ENCODE peak calls at places on chromosomes 2 and 18, in nine cellular contexts. One of them, this sample, is unnamed.

GRCh38 chr2:24761866-24762265 is 31.3 kb downstream of the PTRHD1 start:
- DNase-seq in mucosa of gallbladder: no peak
- DNase-seq in neural crest cell: no peak
- DNase-seq in stimulated activated CD8-positive, alpha-beta memory T cell treated with anti-CD3 and anti-CD28 coated beads, Interleukin-15, amount 100 ng/mL, for 1 hour: no peak
- DNase-seq in T-helper 1 cell: no peak
- DNase-seq in tibial nerve: no peak
- DNase-seq in cardiac muscle cell: no peak
- DNase-seq in left cardiac atrium: no peak
- DNase-seq in OCI-LY7: no peak
- DNase-seq in this sample: no peak

GRCh38 chr2:158025263-158025996 is 76.2 kb upstream of the UPP2 start:
- DNase-seq in tibial nerve: no peak
- DNase-seq in OCI-LY7: no peak
- DNase-seq in stimulated activated CD8-positive, alpha-beta memory T cell treated with anti-CD3 and anti-CD28 coated beads, Interleukin-15, amount 100 ng/mL, for 1 hour: no peak
- DNase-seq in left cardiac atrium: no peak
- DNase-seq in mucosa of gallbladder: no peak
- DNase-seq in cardiac muscle cell: no peak
- DNase-seq in neural crest cell: no peak
- DNase-seq in T-helper 1 cell: no peak
- DNase-seq in this sample: no peak

GRCh38 chr18:68861365-68861764 is 63.5 kb downstream of the CCDC102B start:
- DNase-seq in mucosa of gallbladder: no peak
- DNase-seq in tibial nerve: no peak
- DNase-seq in cardiac muscle cell: no peak
- DNase-seq in neural crest cell: no peak
- DNase-seq in left cardiac atrium: no peak
- DNase-seq in stimulated activated CD8-positive, alpha-beta memory T cell treated with anti-CD3 and anti-CD28 coated beads, Interleukin-15, amount 100 ng/mL, for 1 hour: no peak
- DNase-seq in OCI-LY7: no peak
- DNase-seq in T-helper 1 cell: no peak
- DNase-seq in this sample: no peak

GRCh38 chr2:20578895-20579825 is 71.7 kb downstream of the HS1BP3 start:
- DNase-seq in cardiac muscle cell: peak
- DNase-seq in tibial nerve: peak
- DNase-seq in left cardiac atrium: peak
- DNase-seq in OCI-LY7: no peak
- DNase-seq in neural crest cell: peak
- DNase-seq in stimulated activated CD8-positive, alpha-beta memory T cell treated with anti-CD3 and anti-CD28 coated beads, Interleukin-15, amount 100 ng/mL, for 1 hour: no peak
- DNase-seq in T-helper 1 cell: no peak
- DNase-seq in mucosa of gallbladder: peak
- DNase-seq in this sample: no peak

GRCh38 chr2:119259296-119259860 is 35.7 kb downstream of the STEAP3 start:
- DNase-seq in stimulated activated CD8-positive, alpha-beta memory T cell treated with anti-CD3 and anti-CD28 coated beads, Interleukin-15, amount 100 ng/mL, for 1 hour: no peak
- DNase-seq in neural crest cell: peak
- DNase-seq in mucosa of gallbladder: no peak
- DNase-seq in cardiac muscle cell: no peak
- DNase-seq in left cardiac atrium: no peak
- DNase-seq in T-helper 1 cell: no peak
- DNase-seq in OCI-LY7: no peak
- DNase-seq in tibial nerve: no peak
- DNase-seq in this sample: no peak

GRCh38 chr2:135494503-135494902 is 36.5 kb downstream of the ZRANB3 start:
- DNase-seq in neural crest cell: no peak
- DNase-seq in mucosa of gallbladder: no peak
- DNase-seq in cardiac muscle cell: no peak
- DNase-seq in tibial nerve: no peak
- DNase-seq in T-helper 1 cell: no peak
- DNase-seq in stimulated activated CD8-positive, alpha-beta memory T cell treated with anti-CD3 and anti-CD28 coated beads, Interleukin-15, amount 100 ng/mL, for 1 hour: no peak
- DNase-seq in left cardiac atrium: no peak
- DNase-seq in OCI-LY7: no peak
- DNase-seq in this sample: no peak

GRCh38 chr2:20015482-20016083 is 3.1 kb upstream of the MATN3 start:
- DNase-seq in mucosa of gallbladder: no peak
- DNase-seq in tibial nerve: no peak
- DNase-seq in neural crest cell: peak
- DNase-seq in T-helper 1 cell: no peak
- DNase-seq in cardiac muscle cell: peak
- DNase-seq in left cardiac atrium: no peak
- DNase-seq in OCI-LY7: peak
- DNase-seq in stimulated activated CD8-positive, alpha-beta memory T cell treated with anti-CD3 and anti-CD28 coated beads, Interleukin-15, amount 100 ng/mL, for 1 hour: no peak
- DNase-seq in this sample: peak

GRCh38 chr2:240913810-240914644 is 7.9 kb downstream of the CROCC2 start:
- DNase-seq in OCI-LY7: peak
- DNase-seq in mucosa of gallbladder: no peak
- DNase-seq in cardiac muscle cell: peak
- DNase-seq in neural crest cell: peak
- DNase-seq in tibial nerve: peak
- DNase-seq in T-helper 1 cell: peak
- DNase-seq in stimulated activated CD8-positive, alpha-beta memory T cell treated with anti-CD3 and anti-CD28 coated beads, Interleukin-15, amount 100 ng/mL, for 1 hour: peak
- DNase-seq in left cardiac atrium: peak
- DNase-seq in this sample: peak

GRCh38 chr2:85915606-85916303 is 27.0 kb upstream of the ST3GAL5 start:
- DNase-seq in left cardiac atrium: no peak
- DNase-seq in T-helper 1 cell: no peak
- DNase-seq in mucosa of gallbladder: no peak
- DNase-seq in OCI-LY7: no peak
- DNase-seq in stimulated activated CD8-positive, alpha-beta memory T cell treated with anti-CD3 and anti-CD28 coated beads, Interleukin-15, amount 100 ng/mL, for 1 hour: no peak
- DNase-seq in neural crest cell: no peak
- DNase-seq in tibial nerve: no peak
- DNase-seq in cardiac muscle cell: no peak
- DNase-seq in this sample: no peak

GRCh38 chr2:12970861-12971260 is 254.1 kb downstream of the TRIB2 start:
- DNase-seq in neural crest cell: no peak
- DNase-seq in stimulated activated CD8-positive, alpha-beta memory T cell treated with anti-CD3 and anti-CD28 coated beads, Interleukin-15, amount 100 ng/mL, for 1 hour: no peak
- DNase-seq in mucosa of gallbladder: no peak
- DNase-seq in OCI-LY7: no peak
- DNase-seq in left cardiac atrium: no peak
- DNase-seq in T-helper 1 cell: no peak
- DNase-seq in tibial nerve: no peak
- DNase-seq in cardiac muscle cell: no peak
- DNase-seq in this sample: no peak

GRCh38 chr2:236261452-236261851 is 2.8 kb downstream of the ASB18 start:
- DNase-seq in mucosa of gallbladder: no peak
- DNase-seq in neural crest cell: no peak
- DNase-seq in tibial nerve: no peak
- DNase-seq in cardiac muscle cell: no peak
- DNase-seq in stimulated activated CD8-positive, alpha-beta memory T cell treated with anti-CD3 and anti-CD28 coated beads, Interleukin-15, amount 100 ng/mL, for 1 hour: no peak
- DNase-seq in left cardiac atrium: no peak
- DNase-seq in OCI-LY7: no peak
- DNase-seq in T-helper 1 cell: no peak
- DNase-seq in this sample: no peak

GRCh38 chr2:237731663-237732062 is 66.9 kb upstream of the RBM44 start:
- DNase-seq in tibial nerve: no peak
- DNase-seq in stimulated activated CD8-positive, alpha-beta memory T cell treated with anti-CD3 and anti-CD28 coated beads, Interleukin-15, amount 100 ng/mL, for 1 hour: no peak
- DNase-seq in T-helper 1 cell: no peak
- DNase-seq in left cardiac atrium: no peak
- DNase-seq in OCI-LY7: no peak
- DNase-seq in cardiac muscle cell: no peak
- DNase-seq in neural crest cell: no peak
- DNase-seq in mucosa of gallbladder: no peak
- DNase-seq in this sample: no peak

GRCh38 chr18:76564117-76564516 is 69.1 kb upstream of the ZNF516 start:
- DNase-seq in cardiac muscle cell: no peak
- DNase-seq in neural crest cell: no peak
- DNase-seq in tibial nerve: no peak
- DNase-seq in left cardiac atrium: no peak
- DNase-seq in OCI-LY7: no peak
- DNase-seq in T-helper 1 cell: no peak
- DNase-seq in stimulated activated CD8-positive, alpha-beta memory T cell treated with anti-CD3 and anti-CD28 coated beads, Interleukin-15, amount 100 ng/mL, for 1 hour: no peak
- DNase-seq in mucosa of gallbladder: no peak
- DNase-seq in this sample: no peak

GRCh38 chr18:67862069-67862468 is 345.5 kb upstream of the DSEL start:
- DNase-seq in mucosa of gallbladder: no peak
- DNase-seq in T-helper 1 cell: no peak
- DNase-seq in neural crest cell: no peak
- DNase-seq in OCI-LY7: no peak
- DNase-seq in left cardiac atrium: no peak
- DNase-seq in cardiac muscle cell: no peak
- DNase-seq in stimulated activated CD8-positive, alpha-beta memory T cell treated with anti-CD3 and anti-CD28 coated beads, Interleukin-15, amount 100 ng/mL, for 1 hour: no peak
- DNase-seq in tibial nerve: no peak
- DNase-seq in this sample: no peak

GRCh38 chr2:19048593-19049264 is 309.7 kb downstream of the OSR1 start:
- DNase-seq in OCI-LY7: no peak
- DNase-seq in neural crest cell: no peak
- DNase-seq in cardiac muscle cell: no peak
- DNase-seq in tibial nerve: no peak
- DNase-seq in T-helper 1 cell: no peak
- DNase-seq in stimulated activated CD8-positive, alpha-beta memory T cell treated with anti-CD3 and anti-CD28 coated beads, Interleukin-15, amount 100 ng/mL, for 1 hour: no peak
- DNase-seq in mucosa of gallbladder: peak
- DNase-seq in left cardiac atrium: peak
- DNase-seq in this sample: no peak

GRCh38 chr2:36820942-36821605 is 124.6 kb downstream of the VIT start:
- DNase-seq in cardiac muscle cell: no peak
- DNase-seq in neural crest cell: no peak
- DNase-seq in T-helper 1 cell: no peak
- DNase-seq in stimulated activated CD8-positive, alpha-beta memory T cell treated with anti-CD3 and anti-CD28 coated beads, Interleukin-15, amount 100 ng/mL, for 1 hour: no peak
- DNase-seq in OCI-LY7: no peak
- DNase-seq in left cardiac atrium: no peak
- DNase-seq in mucosa of gallbladder: peak
- DNase-seq in tibial nerve: no peak
- DNase-seq in this sample: no peak

GRCh38 chr2:101036562-101036961 is 34.5 kb downstream of the RPL31 start:
- DNase-seq in cardiac muscle cell: no peak
- DNase-seq in neural crest cell: no peak
- DNase-seq in left cardiac atrium: no peak
- DNase-seq in T-helper 1 cell: no peak
- DNase-seq in stimulated activated CD8-positive, alpha-beta memory T cell treated with anti-CD3 and anti-CD28 coated beads, Interleukin-15, amount 100 ng/mL, for 1 hour: no peak
- DNase-seq in tibial nerve: no peak
- DNase-seq in OCI-LY7: peak
- DNase-seq in mucosa of gallbladder: no peak
- DNase-seq in this sample: no peak

GRCh38 chr2:71564361-71564760 is 111.0 kb downstream of the DYSF start:
- DNase-seq in neural crest cell: no peak
- DNase-seq in T-helper 1 cell: no peak
- DNase-seq in cardiac muscle cell: no peak
- DNase-seq in tibial nerve: no peak
- DNase-seq in OCI-LY7: no peak
- DNase-seq in mucosa of gallbladder: no peak
- DNase-seq in left cardiac atrium: no peak
- DNase-seq in stimulated activated CD8-positive, alpha-beta memory T cell treated with anti-CD3 and anti-CD28 coated beads, Interleukin-15, amount 100 ng/mL, for 1 hour: no peak
- DNase-seq in this sample: no peak

GRCh38 chr18:79679552-79680099 is at the start of gene CTDP1:
- DNase-seq in cardiac muscle cell: peak
- DNase-seq in stimulated activated CD8-positive, alpha-beta memory T cell treated with anti-CD3 and anti-CD28 coated beads, Interleukin-15, amount 100 ng/mL, for 1 hour: peak
- DNase-seq in OCI-LY7: peak
- DNase-seq in T-helper 1 cell: peak
- DNase-seq in neural crest cell: peak
- DNase-seq in mucosa of gallbladder: peak
- DNase-seq in left cardiac atrium: peak
- DNase-seq in tibial nerve: peak
- DNase-seq in this sample: peak

GRCh38 chr2:40367652-40368051 is 84.2 kb downstream of the SLC8A1 start:
- DNase-seq in tibial nerve: no peak
- DNase-seq in cardiac muscle cell: no peak
- DNase-seq in mucosa of gallbladder: no peak
- DNase-seq in OCI-LY7: no peak
- DNase-seq in T-helper 1 cell: no peak
- DNase-seq in stimulated activated CD8-positive, alpha-beta memory T cell treated with anti-CD3 and anti-CD28 coated beads, Interleukin-15, amount 100 ng/mL, for 1 hour: no peak
- DNase-seq in left cardiac atrium: no peak
- DNase-seq in neural crest cell: no peak
- DNase-seq in this sample: no peak

GRCh38 chr2:227614246-227614645 is 394 bp downstream of the SCYGR3 start:
- DNase-seq in mucosa of gallbladder: no peak
- DNase-seq in OCI-LY7: no peak
- DNase-seq in left cardiac atrium: no peak
- DNase-seq in neural crest cell: no peak
- DNase-seq in cardiac muscle cell: no peak
- DNase-seq in tibial nerve: no peak
- DNase-seq in stimulated activated CD8-positive, alpha-beta memory T cell treated with anti-CD3 and anti-CD28 coated beads, Interleukin-15, amount 100 ng/mL, for 1 hour: no peak
- DNase-seq in T-helper 1 cell: no peak
- DNase-seq in this sample: no peak

GRCh38 chr18:58870621-58871020 is 5.9 kb downstream of the ZNF532 start:
- DNase-seq in neural crest cell: no peak
- DNase-seq in OCI-LY7: no peak
- DNase-seq in tibial nerve: no peak
- DNase-seq in mucosa of gallbladder: no peak
- DNase-seq in T-helper 1 cell: no peak
- DNase-seq in left cardiac atrium: no peak
- DNase-seq in cardiac muscle cell: no peak
- DNase-seq in stimulated activated CD8-positive, alpha-beta memory T cell treated with anti-CD3 and anti-CD28 coated beads, Interleukin-15, amount 100 ng/mL, for 1 hour: no peak
- DNase-seq in this sample: no peak

GRCh38 chr18:9766076-9766481 is 58.0 kb downstream of the RAB31 start:
- DNase-seq in OCI-LY7: no peak
- DNase-seq in mucosa of gallbladder: no peak
- DNase-seq in left cardiac atrium: no peak
- DNase-seq in stimulated activated CD8-positive, alpha-beta memory T cell treated with anti-CD3 and anti-CD28 coated beads, Interleukin-15, amount 100 ng/mL, for 1 hour: no peak
- DNase-seq in neural crest cell: no peak
- DNase-seq in cardiac muscle cell: no peak
- DNase-seq in tibial nerve: no peak
- DNase-seq in T-helper 1 cell: no peak
- DNase-seq in this sample: no peak

GRCh38 chr2:211093743-211094303 is 537.4 kb downstream of the CPS1 start:
- DNase-seq in mucosa of gallbladder: no peak
- DNase-seq in cardiac muscle cell: peak
- DNase-seq in left cardiac atrium: no peak
- DNase-seq in tibial nerve: no peak
- DNase-seq in stimulated activated CD8-positive, alpha-beta memory T cell treated with anti-CD3 and anti-CD28 coated beads, Interleukin-15, amount 100 ng/mL, for 1 hour: no peak
- DNase-seq in neural crest cell: no peak
- DNase-seq in T-helper 1 cell: no peak
- DNase-seq in OCI-LY7: peak
- DNase-seq in this sample: no peak

GRCh38 chr2:158321264-158321663 is 135.3 kb downstream of the CCDC148 start:
- DNase-seq in mucosa of gallbladder: no peak
- DNase-seq in tibial nerve: no peak
- DNase-seq in neural crest cell: no peak
- DNase-seq in T-helper 1 cell: no peak
- DNase-seq in cardiac muscle cell: peak
- DNase-seq in stimulated activated CD8-positive, alpha-beta memory T cell treated with anti-CD3 and anti-CD28 coated beads, Interleukin-15, amount 100 ng/mL, for 1 hour: no peak
- DNase-seq in OCI-LY7: no peak
- DNase-seq in left cardiac atrium: no peak
- DNase-seq in this sample: no peak

GRCh38 chr2:132776271-132776670 is 106.3 kb upstream of the LYPD1 start:
- DNase-seq in stimulated activated CD8-positive, alpha-beta memory T cell treated with anti-CD3 and anti-CD28 coated beads, Interleukin-15, amount 100 ng/mL, for 1 hour: no peak
- DNase-seq in neural crest cell: no peak
- DNase-seq in mucosa of gallbladder: no peak
- DNase-seq in T-helper 1 cell: no peak
- DNase-seq in tibial nerve: no peak
- DNase-seq in OCI-LY7: no peak
- DNase-seq in cardiac muscle cell: peak
- DNase-seq in left cardiac atrium: no peak
- DNase-seq in this sample: no peak

GRCh38 chr18:68462148-68462547 is 252.8 kb downstream of the TMX3 start:
- DNase-seq in cardiac muscle cell: no peak
- DNase-seq in OCI-LY7: no peak
- DNase-seq in T-helper 1 cell: no peak
- DNase-seq in left cardiac atrium: no peak
- DNase-seq in mucosa of gallbladder: no peak
- DNase-seq in stimulated activated CD8-positive, alpha-beta memory T cell treated with anti-CD3 and anti-CD28 coated beads, Interleukin-15, amount 100 ng/mL, for 1 hour: no peak
- DNase-seq in tibial nerve: no peak
- DNase-seq in neural crest cell: no peak
- DNase-seq in this sample: no peak

GRCh38 chr2:71643674-71644357 is 190.5 kb downstream of the DYSF start:
- DNase-seq in cardiac muscle cell: no peak
- DNase-seq in T-helper 1 cell: no peak
- DNase-seq in OCI-LY7: no peak
- DNase-seq in tibial nerve: no peak
- DNase-seq in stimulated activated CD8-positive, alpha-beta memory T cell treated with anti-CD3 and anti-CD28 coated beads, Interleukin-15, amount 100 ng/mL, for 1 hour: no peak
- DNase-seq in left cardiac atrium: no peak
- DNase-seq in mucosa of gallbladder: no peak
- DNase-seq in neural crest cell: no peak
- DNase-seq in this sample: no peak

GRCh38 chr2:28296243-28296642 is 96.4 kb upstream of the FOSL2 start:
- DNase-seq in cardiac muscle cell: no peak
- DNase-seq in tibial nerve: no peak
- DNase-seq in neural crest cell: no peak
- DNase-seq in left cardiac atrium: no peak
- DNase-seq in OCI-LY7: no peak
- DNase-seq in stimulated activated CD8-positive, alpha-beta memory T cell treated with anti-CD3 and anti-CD28 coated beads, Interleukin-15, amount 100 ng/mL, for 1 hour: no peak
- DNase-seq in mucosa of gallbladder: no peak
- DNase-seq in T-helper 1 cell: no peak
- DNase-seq in this sample: no peak

GRCh38 chr2:84959045-84959493 is 11.9 kb upstream of the KCMF1 start:
- DNase-seq in mucosa of gallbladder: no peak
- DNase-seq in OCI-LY7: no peak
- DNase-seq in cardiac muscle cell: no peak
- DNase-seq in tibial nerve: no peak
- DNase-seq in left cardiac atrium: no peak
- DNase-seq in T-helper 1 cell: no peak
- DNase-seq in stimulated activated CD8-positive, alpha-beta memory T cell treated with anti-CD3 and anti-CD28 coated beads, Interleukin-15, amount 100 ng/mL, for 1 hour: no peak
- DNase-seq in neural crest cell: no peak
- DNase-seq in this sample: no peak

GRCh38 chr2:79944205-79944604 is 360.3 kb downstream of the LRRTM1 start:
- DNase-seq in tibial nerve: no peak
- DNase-seq in stimulated activated CD8-positive, alpha-beta memory T cell treated with anti-CD3 and anti-CD28 coated beads, Interleukin-15, amount 100 ng/mL, for 1 hour: no peak
- DNase-seq in cardiac muscle cell: no peak
- DNase-seq in left cardiac atrium: no peak
- DNase-seq in T-helper 1 cell: no peak
- DNase-seq in OCI-LY7: no peak
- DNase-seq in mucosa of gallbladder: no peak
- DNase-seq in neural crest cell: no peak
- DNase-seq in this sample: no peak

This sample was measured in effector memory CD8-positive, alpha-beta T cell.